ENCODE peak calls at places on chromosomes 16 and 17, in seven cellular contexts. C is H9, G is H1, V is trophoblast cell, S is IMR-90, N is neuronal stem cell, R is mesenchymal stem cell. P is an unnamed sample.

GRCh38 chr17:27269978-27270377 is 23.9 kb upstream of the WSB1 start:
- DNase-seq in G (no peak), S (no peak), C (no peak), N (no peak), R (no peak), V (no peak), P (no peak)

GRCh38 chr16:56708821-56709685 is 20.9 kb upstream of the NUP93 start:
- DNase-seq in V (no peak), R (no peak), G (no peak), N (no peak), S (no peak), C (no peak), P (no peak)

GRCh38 chr16:57527027-57527426 is 9.3 kb downstream of the CCDC102A start:
- DNase-seq in C (no peak), S (no peak), G (no peak), V (no peak), R (no peak), N (no peak), P (no peak)

GRCh38 chr17:64354396-64354795 is 36.3 kb downstream of the PECAM1 start:
- DNase-seq in S (no peak), G (no peak), C (no peak), V (no peak), R (no peak), N (no peak), P (no peak)

GRCh38 chr17:3813171-3813570 is 12.2 kb upstream of the ITGAE start:
- DNase-seq in R (no peak), S (no peak), V (no peak), C (no peak), N (no peak), G (no peak), P (no peak)

GRCh38 chr17:56653877-56654276 is 60.4 kb downstream of the NOG start:
- DNase-seq in V (peak), N (peak), S (peak), G (no peak), C (peak), R (peak), P (peak)

GRCh38 chr17:69098635-69099034 is 37.9 kb upstream of the ABCA9 start:
- DNase-seq in S (no peak), G (no peak), C (no peak), N (no peak), V (no peak), R (no peak), P (no peak)

GRCh38 chr17:39699818-39700147 is at the start of gene ERBB2:
- DNase-seq in R (peak), S (peak), N (no peak), G (no peak), V (peak), C (peak), P (peak)

GRCh38 chr16:11374255-11374654 is 29.0 kb downstream of the RMI2 start:
- DNase-seq in C (no peak), R (no peak), N (no peak), G (no peak), V (no peak), S (no peak), P (no peak)

GRCh38 chr17:66540131-66540781 is 237.8 kb downstream of the PRKCA start:
- DNase-seq in R (peak), C (peak), G (no peak), S (peak), V (no peak), N (peak), P (peak)

GRCh38 chr16:8946544-8946943 is 17.2 kb downstream of the USP7 start:
- DNase-seq in R (no peak), V (no peak), G (no peak), S (no peak), N (no peak), C (no peak), P (no peak)

GRCh38 chr16:8948069-8948593 is 15.6 kb downstream of the USP7 start:
- DNase-seq in V (no peak), C (no peak), N (no peak), R (no peak), S (no peak), G (no peak), P (no peak)

GRCh38 chr16:8943001-8943763 is 20.5 kb downstream of the USP7 start:
- DNase-seq in V (no peak), S (no peak), G (no peak), C (no peak), N (no peak), R (no peak), P (peak)

GRCh38 chr16:8944113-8944765 is 19.5 kb downstream of the USP7 start:
- DNase-seq in N (no peak), C (no peak), R (no peak), S (no peak), G (no peak), V (no peak), P (no peak)

GRCh38 chr16:8945626-8946296 is 17.9 kb downstream of the USP7 start:
- DNase-seq in S (no peak), C (no peak), G (no peak), V (no peak), R (no peak), N (no peak), P (no peak)
- H4K8ac ChIP-seq in S (no peak), C (no peak), G (no peak), V (no peak), R (no peak), N (no peak), P (no peak)

GRCh38 chr17:44967026-44967906 is 837 bp downstream of the C1QL1 start:
- DNase-seq in V (no peak), R (no peak), C (peak), N (no peak), G (no peak), S (no peak), P (no peak)
- H3K4me2 ChIP-seq in V (peak), R (peak), C (peak), N (peak), G (peak), S (peak), P (no peak)

GRCh38 chr16:76195648-76196047 is 81.6 kb upstream of the CNTNAP4 start:
- DNase-seq in C (no peak), N (no peak), S (no peak), V (no peak), G (no peak), R (no peak), P (no peak)

GRCh38 chr16:76194621-76195015 is 82.6 kb upstream of the CNTNAP4 start:
- DNase-seq in G (no peak), S (no peak), V (peak), R (peak), N (no peak), C (no peak), P (peak)

GRCh38 chr16:76190480-76190879 is 86.7 kb upstream of the CNTNAP4 start:
- DNase-seq in R (no peak), G (no peak), S (no peak), C (no peak), V (no peak), N (no peak), P (no peak)

GRCh38 chr16:76197925-76198324 is 79.3 kb upstream of the CNTNAP4 start:
- DNase-seq in R (no peak), C (no peak), V (no peak), G (no peak), S (no peak), N (no peak), P (peak)

GRCh38 chr16:76193851-76194620 is 83.2 kb upstream of the CNTNAP4 start:
- DNase-seq in G (no peak), S (no peak), R (peak), N (no peak), C (no peak), V (no peak), P (no peak)
- H4K8ac ChIP-seq in G (no peak), S (no peak), R (no peak), N (no peak), C (no peak), V (no peak), P (no peak)

DNA sequence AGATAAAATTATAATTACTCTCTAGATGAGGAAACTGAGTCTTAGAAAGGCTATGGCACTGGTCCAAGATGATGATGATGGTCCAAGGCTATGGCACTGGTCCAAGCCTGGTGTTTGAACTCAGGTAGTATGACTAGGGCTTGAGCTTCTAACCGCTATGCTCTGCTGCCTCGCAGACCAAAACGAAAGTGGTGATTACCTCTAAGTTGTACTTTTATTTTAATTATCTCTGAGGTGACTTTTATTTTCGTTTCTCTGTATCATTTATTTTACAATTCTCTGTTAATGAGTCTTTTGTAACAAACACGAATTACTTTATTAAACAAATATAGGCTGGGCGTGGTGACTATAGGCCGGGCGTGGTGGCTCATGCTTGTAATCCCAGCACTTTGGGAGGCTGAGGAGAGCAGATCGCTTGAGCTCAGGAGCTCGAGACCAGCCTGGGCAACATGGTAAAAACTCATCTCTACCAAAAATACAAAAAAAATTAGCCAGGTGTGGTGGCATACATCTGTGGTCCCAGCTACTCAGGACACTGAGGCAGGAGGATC is 5.6 kb downstream of the REXO5 start:
- DNase-seq in V (no peak), S (no peak), G (no peak), C (no peak), R (no peak), N (no peak), P (no peak)
- H3K4me2 ChIP-seq in V (no peak), S (no peak), G (no peak), C (no peak), R (no peak), N (no peak), P (no peak)

DNA sequence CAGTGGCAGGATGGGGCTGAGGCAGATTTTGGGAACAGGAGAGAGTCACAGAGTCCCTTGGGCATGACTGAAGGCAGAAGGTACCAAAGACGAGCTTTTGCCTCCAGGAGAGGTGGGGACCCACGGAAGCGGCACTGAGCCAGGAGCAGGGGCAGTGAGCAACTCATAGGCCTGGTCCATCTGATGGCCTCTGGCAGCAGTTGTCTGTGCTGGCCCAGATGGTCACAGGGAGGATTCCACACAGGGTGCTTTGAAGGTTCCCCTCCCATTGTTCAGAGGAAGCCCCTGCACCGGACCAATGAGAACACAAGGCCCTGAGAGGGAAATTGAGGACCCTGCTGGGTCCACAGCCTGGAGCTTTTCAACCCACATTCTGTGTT is 360.3 kb upstream of the TNRC6C start:
- DNase-seq in S (no peak), C (no peak), N (no peak), G (no peak), R (no peak), V (no peak), P (no peak)
- H4K8ac ChIP-seq in S (no peak), C (no peak), N (no peak), G (no peak), R (no peak), V (no peak), P (no peak)

GRCh38 chr16:24728891-24729242 is 584 bp upstream of the TNRC6A start:
- DNase-seq in R (no peak), G (no peak), S (no peak), N (no peak), C (no peak), V (peak), P (no peak)
- H3K4me2 ChIP-seq in R (peak), G (peak), S (peak), N (peak), C (peak), V (peak), P (peak)

DNA sequence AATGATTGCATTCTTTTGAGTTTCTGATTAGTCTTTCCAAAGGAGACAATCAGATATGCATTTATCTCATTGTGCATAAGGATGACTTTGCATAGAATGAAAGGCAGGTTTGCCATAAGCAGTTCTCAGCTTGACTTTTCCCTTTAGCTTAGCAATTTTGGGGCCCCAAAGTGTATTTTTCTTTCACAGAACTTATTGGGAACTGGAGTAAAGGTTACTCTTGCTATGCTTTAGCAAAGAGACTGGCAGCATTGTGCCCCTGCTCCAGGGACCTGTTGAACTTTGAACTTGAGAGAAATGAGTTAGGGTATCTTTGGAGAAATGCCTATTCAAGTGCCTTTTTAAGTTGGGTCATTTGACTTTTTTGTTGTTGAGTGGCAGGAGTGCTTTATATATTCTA is 17.0 kb downstream of the TAT start:
- DNase-seq in N (no peak), V (no peak), G (no peak), R (no peak), S (no peak), C (no peak), P (no peak)
- H4K8ac ChIP-seq in N (no peak), V (no peak), G (no peak), R (no peak), S (no peak), C (no peak), P (no peak)

DNA sequence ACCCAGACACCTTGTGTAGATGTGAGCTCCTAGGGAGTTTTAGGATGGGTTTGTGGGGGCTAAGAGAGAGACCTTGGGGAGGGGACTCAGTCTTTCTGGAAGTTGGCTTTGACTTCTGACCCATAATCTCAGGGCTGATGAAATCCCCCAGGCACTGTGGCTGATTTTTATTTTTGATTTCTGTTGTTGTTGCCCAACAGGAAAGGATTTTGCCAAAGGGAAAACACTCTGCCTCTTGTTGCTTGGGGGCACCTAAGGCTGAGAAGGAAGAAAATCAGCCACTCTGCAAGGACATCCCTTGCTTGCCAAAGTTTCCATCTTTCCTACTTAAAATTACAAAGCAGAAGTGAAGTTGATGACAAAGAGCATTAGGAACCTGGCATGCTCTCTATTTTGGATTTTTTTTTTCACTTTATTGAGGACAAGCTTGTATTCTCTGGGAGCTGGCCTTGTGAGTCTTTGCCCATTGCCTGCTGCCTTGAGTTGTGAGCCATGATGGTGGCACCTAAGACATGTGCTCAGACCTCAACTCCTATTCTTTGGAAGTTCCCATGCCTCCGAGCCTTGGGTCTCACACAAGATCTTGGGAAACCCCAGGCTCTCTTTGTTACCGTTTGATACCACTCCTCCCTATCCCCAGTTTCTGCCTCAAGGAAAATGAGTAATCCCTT is 3.2 kb upstream of the C1QTNF1 start:
- DNase-seq in G (no peak), S (no peak), N (no peak), C (no peak), R (no peak), V (peak), P (no peak)
- H3K4me2 ChIP-seq in G (no peak), S (no peak), N (no peak), C (no peak), R (no peak), V (no peak), P (no peak)

P was measured in mesendoderm.